ENCODE peak calls at places on chromosomes 7 and 10, in five cellular contexts. P is fibroblast of lung, N is breast epithelium, A is A549, V is progenitor cell of endocrine pancreas. K is an unnamed sample.

GRCh38 chr10:123150986-123151738 is 3.0 kb upstream of the BUB3 start:
- DNase-seq in A (no peak), V (no peak), N (no peak), P (peak), K (peak)

GRCh38 chr10:95360122-95360715 is 69.4 kb upstream of the PDLIM1 start:
- DNase-seq in N (no peak), P (peak), A (peak), V (no peak), K (no peak)

GRCh38 chr10:42981358-42982236 is 95.3 kb upstream of the RET start:
- DNase-seq in V (peak), N (no peak), P (no peak), A (no peak), K (peak)

GRCh38 chr7:69047166-69047760 is 551.0 kb upstream of the AUTS2 start:
- DNase-seq in N (no peak), P (no peak), A (no peak), V (no peak), K (no peak)

GRCh38 chr7:1276626-1277175 is 44.0 kb downstream of the UNCX start:
- DNase-seq in A (no peak), N (no peak), P (no peak), V (no peak), K (no peak)

GRCh38 chr7:22229148-22229547 is 127.8 kb downstream of the RAPGEF5 start:
- DNase-seq in V (no peak), N (no peak), A (no peak), P (no peak), K (no peak)

GRCh38 chr10:131656009-131656408 is 244.8 kb upstream of the PPP2R2D start:
- DNase-seq in V (no peak), A (no peak), N (no peak), P (no peak), K (no peak)

GRCh38 chr10:71821909-71822763 is 28.9 kb downstream of the PSAP start:
- DNase-seq in N (no peak), V (no peak), A (no peak), P (no peak), K (no peak)

GRCh38 chr7:17302575-17303142 is 4.2 kb downstream of the AHR start:
- DNase-seq in P (peak), N (no peak), A (no peak), V (no peak), K (no peak)

GRCh38 chr10:12348341-12348869 is 942 bp upstream of the CAMK1D start:
- DNase-seq in A (no peak), P (no peak), V (no peak), N (no peak), K (no peak)

GRCh38 chr7:131509087-131509486 is 47.3 kb downstream of the PODXL start:
- DNase-seq in N (no peak), P (no peak), V (no peak), A (no peak), K (no peak)

GRCh38 chr7:131509781-131510180 is 46.6 kb downstream of the PODXL start:
- DNase-seq in N (no peak), P (no peak), V (no peak), A (no peak), K (no peak)

GRCh38 chr7:131505636-131506557 is 50.5 kb downstream of the PODXL start:
- DNase-seq in A (no peak), N (no peak), P (no peak), V (no peak), K (no peak)

GRCh38 chr7:131506597-131506996 is 49.8 kb downstream of the PODXL start:
- DNase-seq in P (no peak), A (no peak), N (no peak), V (no peak), K (no peak)

DNA sequence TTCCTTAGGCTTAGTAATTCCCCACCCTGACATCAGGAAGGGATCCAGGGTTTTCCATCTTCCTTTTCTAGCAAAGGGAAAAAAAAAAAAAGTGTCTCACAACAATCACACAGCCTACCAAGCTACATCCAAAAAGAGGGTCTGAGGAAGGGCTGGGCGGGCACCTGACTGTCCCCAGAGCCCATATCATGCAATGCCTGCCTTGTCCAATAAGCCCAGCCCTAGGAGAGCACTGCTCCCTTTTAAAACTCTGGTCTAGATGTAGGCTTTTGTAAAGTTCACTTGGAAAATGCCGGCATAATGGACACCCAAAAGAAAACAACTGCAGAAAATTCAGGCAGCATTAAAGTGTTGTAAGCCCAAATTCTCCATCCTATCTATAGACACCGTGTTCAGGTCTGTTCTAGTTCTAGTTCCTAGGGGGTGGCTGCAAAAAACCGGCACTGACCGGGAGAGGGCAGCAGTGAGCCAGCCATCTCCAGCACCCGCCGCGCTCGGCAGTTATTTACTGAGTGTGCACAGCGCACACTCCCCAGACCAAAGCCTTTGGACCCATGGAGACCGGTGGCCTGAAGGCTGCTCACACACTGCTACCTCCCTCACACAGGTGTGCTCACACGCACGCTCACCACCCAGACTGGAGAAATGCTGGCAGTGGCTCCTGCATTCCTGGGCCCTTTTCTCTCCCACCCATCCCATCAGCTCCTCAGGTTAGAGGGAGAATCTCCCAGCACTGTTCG is 48.7 kb downstream of the PODXL start:
- DNase-seq in N (peak), P (peak), A (peak), V (peak), K (peak)
- TF ChIP-seq CTCF in N (peak), P (peak), A (peak), V (peak), K (peak)

GRCh38 chr7:97971120-97971989 is 18.6 kb downstream of the OCM2 start:
- DNase-seq in N (no peak), A (peak), V (no peak), P (peak), K (no peak)

GRCh38 chr7:97973206-97973658 is 16.8 kb downstream of the OCM2 start:
- DNase-seq in A (peak), V (no peak), P (no peak), N (no peak), K (no peak)

GRCh38 chr7:97971990-97972943 is 17.7 kb downstream of the OCM2 start:
- DNase-seq in N (peak), P (peak), V (peak), A (peak), K (peak)
- TF ChIP-seq CTCF in N (no peak), P (peak), V (peak), A (peak), K (no peak)

DNA sequence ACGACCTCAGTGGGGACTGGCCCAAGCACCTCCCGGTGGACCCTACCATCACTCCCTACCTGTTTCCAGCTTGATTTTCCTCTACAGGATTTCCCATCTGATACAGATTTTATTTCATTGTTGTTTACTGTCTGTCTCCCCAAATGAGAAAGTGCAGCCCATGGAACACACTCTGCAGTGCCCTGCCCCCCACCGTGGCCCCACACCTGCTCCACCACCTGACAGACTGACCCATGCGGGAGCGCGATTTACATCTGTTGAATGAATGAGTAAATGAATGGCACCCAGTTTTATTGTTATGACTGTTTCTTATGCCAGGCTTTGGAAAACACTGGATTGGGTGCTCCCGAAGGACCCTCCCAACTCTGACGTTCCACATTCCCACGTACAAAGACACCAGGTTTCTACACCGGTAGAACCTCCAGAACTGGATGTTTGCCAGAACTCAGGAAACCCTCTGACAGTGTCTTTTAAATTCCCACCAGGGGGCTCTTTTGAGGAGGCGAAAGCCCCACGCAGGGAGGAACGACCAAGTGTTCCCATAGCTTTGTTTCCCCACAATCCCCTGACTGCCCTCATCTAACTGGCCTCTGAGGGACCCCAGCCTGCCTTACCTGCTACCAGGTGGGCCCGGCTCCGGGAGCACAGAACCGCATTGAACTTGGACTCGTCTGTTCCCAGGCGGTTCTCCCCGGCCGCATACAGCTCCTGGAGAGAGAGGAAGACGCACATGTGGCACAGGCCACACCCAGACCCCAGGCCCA is 29.0 kb downstream of the PLAC9 start:
- DNase-seq in P (no peak), N (no peak), A (peak), V (no peak), K (no peak)
- TF ChIP-seq CTCF in P (peak), N (no peak), A (no peak), V (peak), K (no peak)

GRCh38 chr7:47417122-47417480 is 164.8 kb downstream of the TNS3 start:
- DNase-seq in N (no peak), P (no peak), V (no peak), A (no peak), K (no peak)

GRCh38 chr7:47418910-47419309 is 163.0 kb downstream of the TNS3 start:
- DNase-seq in N (no peak), A (no peak), P (peak), V (no peak), K (no peak)

GRCh38 chr7:47415289-47416212 is 166.4 kb downstream of the TNS3 start:
- DNase-seq in P (no peak), N (no peak), V (no peak), A (no peak), K (no peak)

GRCh38 chr7:47414342-47415288 is 167.3 kb downstream of the TNS3 start:
- DNase-seq in N (no peak), V (no peak), P (no peak), A (no peak), K (no peak)

DNA sequence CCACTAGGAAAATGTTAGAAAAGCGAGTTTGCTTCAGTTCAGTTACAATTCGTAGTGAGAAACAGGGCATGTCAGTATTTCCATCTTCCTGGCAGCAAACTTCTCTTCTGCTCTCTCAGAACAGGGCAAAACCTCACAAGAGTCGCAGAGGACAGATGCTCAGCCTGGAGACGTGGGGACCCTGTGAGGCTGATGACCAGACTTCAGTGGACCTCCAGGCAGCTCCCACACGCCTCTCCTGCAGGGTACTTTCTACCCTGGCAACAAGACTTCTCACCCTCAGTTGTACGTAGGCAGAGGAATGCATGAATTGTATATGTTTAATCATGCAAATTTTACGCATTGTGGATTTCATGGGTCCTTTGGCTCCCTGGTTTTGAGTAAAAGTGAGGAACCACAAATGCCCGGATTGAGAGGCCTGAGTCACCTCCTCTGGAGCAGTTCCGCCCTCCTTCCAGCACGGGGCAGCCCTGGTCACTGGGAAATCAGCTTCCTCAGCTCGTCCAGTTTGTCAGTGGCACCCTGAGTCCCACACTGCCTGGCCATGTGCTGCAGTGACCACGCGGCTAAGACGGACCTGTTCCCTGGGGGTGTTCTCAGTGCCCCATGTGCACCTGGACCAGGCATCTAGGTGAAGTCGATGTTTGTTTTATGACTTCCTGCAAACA is 165.3 kb downstream of the TNS3 start:
- DNase-seq in N (no peak), P (no peak), V (no peak), A (peak), K (no peak)
- TF ChIP-seq CTCF in N (no peak), P (no peak), V (no peak), A (no peak), K (no peak)